ENCODE peak calls at places on chromosomes 12 and 14, in six cellular contexts. F, H, I, Y, L and Q are unnamed samples.

GRCh38 chr12:26368331-26368730 is 173.0 kb downstream of the SSPN start:
- DNase-seq in H (no peak), F (no peak), L (no peak), I (no peak), Y (no peak), Q (no peak)

GRCh38 chr12:103841690-103842584 is 903 bp upstream of the NT5DC3 start:
- DNase-seq in F (no peak), H (peak), L (no peak), Y (peak), I (peak), Q (no peak)

GRCh38 chr12:4246116-4246515 is 27.4 kb upstream of the CCND2 start:
- DNase-seq in I (no peak), Y (no peak), F (no peak), L (peak), H (no peak), Q (no peak)

GRCh38 chr14:100623961-100624360 is 36.7 kb upstream of the BEGAIN start:
- DNase-seq in H (no peak), I (no peak), Y (no peak), L (no peak), F (no peak), Q (no peak)

GRCh38 chr14:99664636-99665273 is 19.3 kb upstream of the CYP46A1 start:
- DNase-seq in Y (no peak), L (no peak), F (no peak), I (no peak), H (no peak), Q (no peak)

GRCh38 chr12:113990548-113991223 is 24.6 kb upstream of the RBM19 start:
- DNase-seq in H (no peak), I (no peak), Y (no peak), L (no peak), F (no peak), Q (peak)

GRCh38 chr14:59964251-59965007 is 44.5 kb downstream of the LRRC9 start:
- DNase-seq in L (no peak), Y (no peak), I (peak), H (no peak), F (no peak), Q (peak)

GRCh38 chr12:115155665-115156645 is 472.0 kb upstream of the TBX3 start:
- DNase-seq in I (peak), F (no peak), L (no peak), H (no peak), Y (peak), Q (peak)

GRCh38 chr14:104135121-104135903 is 3.1 kb upstream of the KIF26A start:
- DNase-seq in I (no peak), F (no peak), H (no peak), Y (no peak), L (peak), Q (peak)

GRCh38 chr12:100794441-100795192 is at the start of gene ANO4:
- DNase-seq in Y (no peak), L (peak), I (peak), H (no peak), F (no peak), Q (no peak)

GRCh38 chr12:74725154-74725553 is 187.5 kb downstream of the ATXN7L3B start:
- DNase-seq in Y (no peak), H (no peak), L (no peak), I (no peak), F (no peak), Q (peak)

GRCh38 chr14:91327201-91327600 is 82.7 kb upstream of the GPR68 start:
- DNase-seq in I (no peak), H (no peak), L (no peak), F (no peak), Y (no peak), Q (no peak)

GRCh38 chr14:35435177-35435576 is 30.6 kb upstream of the NFKBIA start:
- DNase-seq in I (no peak), L (no peak), Y (no peak), F (no peak), H (no peak), Q (no peak)

GRCh38 chr12:112847708-112848337 is 56.3 kb downstream of the RPH3A start:
- DNase-seq in I (no peak), L (peak), Y (no peak), H (no peak), F (no peak), Q (no peak)

GRCh38 chr12:92928431-92928961 is 599 bp downstream of the EEA1 start:
- DNase-seq in Y (no peak), L (no peak), F (peak), H (peak), I (peak), Q (peak)

GRCh38 chr12:78938341-78939084 is 73.9 kb downstream of the SYT1 start:
- DNase-seq in Y (no peak), I (no peak), L (no peak), F (no peak), H (no peak), Q (no peak)

GRCh38 chr14:28774764-28775738 is 8.5 kb downstream of the FOXG1 start:
- DNase-seq in I (no peak), Y (no peak), H (no peak), L (peak), F (no peak), Q (no peak)

GRCh38 chr14:64035143-64035542 is 182.3 kb downstream of the SYNE2 start:
- DNase-seq in L (no peak), I (peak), F (no peak), Y (peak), H (no peak), Q (peak)

GRCh38 chr12:4763549-4763948 is 43.3 kb downstream of the GALNT8 start:
- DNase-seq in L (peak), Y (no peak), H (no peak), I (no peak), F (no peak), Q (no peak)

GRCh38 chr12:6340745-6341438 is 984 bp downstream of the TNFRSF1A start:
- DNase-seq in L (no peak), I (no peak), Y (no peak), H (no peak), F (no peak), Q (no peak)

GRCh38 chr12:44015333-44015941 is 179.6 kb downstream of the TMEM117 start:
- DNase-seq in L (peak), I (peak), Y (peak), F (no peak), H (no peak), Q (peak)

GRCh38 chr12:42798811-42799438 is 209.4 kb upstream of the PRICKLE1 start:
- DNase-seq in Y (no peak), I (peak), F (no peak), L (no peak), H (no peak), Q (peak)

GRCh38 chr12:563250-563781 is 99.9 kb downstream of the NINJ2 start:
- DNase-seq in I (no peak), F (no peak), H (peak), Y (no peak), L (no peak), Q (no peak)

GRCh38 chr14:79587194-79587593 is 624.1 kb downstream of the DIO2 start:
- DNase-seq in H (no peak), F (no peak), Y (no peak), I (no peak), L (no peak), Q (peak)

GRCh38 chr14:37864861-37865718 is 269.7 kb downstream of the TTC6 start:
- DNase-seq in Y (peak), H (no peak), L (no peak), I (peak), F (no peak), Q (peak)

GRCh38 chr12:87687362-87687761 is 341.8 kb downstream of the C12orf50 start:
- DNase-seq in H (no peak), L (no peak), I (no peak), F (no peak), Y (no peak), Q (peak)

GRCh38 chr12:102917026-102917787 is at the start of gene PAH:
- DNase-seq in F (no peak), H (peak), I (no peak), L (peak), Y (no peak), Q (no peak)

GRCh38 chr12:11758838-11759509 is 109.5 kb downstream of the ETV6 start:
- DNase-seq in Y (no peak), L (peak), F (no peak), I (no peak), H (no peak), Q (peak)

GRCh38 chr12:22180699-22181098 is 134.7 kb downstream of the CMAS start:
- DNase-seq in Y (no peak), I (no peak), H (no peak), F (no peak), L (no peak), Q (no peak)

GRCh38 chr14:100567009-100567876 is 20.0 kb downstream of the BEGAIN start:
- DNase-seq in Y (no peak), H (no peak), L (peak), I (no peak), F (no peak), Q (no peak)

GRCh38 chr12:110279976-110280783 is 867 bp upstream of the ATP2A2 start:
- DNase-seq in I (peak), H (peak), F (peak), Y (no peak), L (peak), Q (peak)
- TF ChIP-seq CTCF in I (no peak), H (no peak), F (no peak), Y (no peak), L (no peak), Q (no peak)

GRCh38 chr12:32551058-32551457 is 128.0 kb upstream of the DNM1L start:
- DNase-seq in H (no peak), F (no peak), L (no peak), I (no peak), Y (no peak), Q (no peak)

GRCh38 chr12:32546272-32546671 is 132.8 kb upstream of the DNM1L start:
- DNase-seq in Y (no peak), F (no peak), I (no peak), H (no peak), L (no peak), Q (no peak)

GRCh38 chr12:32549675-32550079 is 129.4 kb upstream of the DNM1L start:
- DNase-seq in F (no peak), I (no peak), L (peak), Y (no peak), H (no peak), Q (no peak)

GRCh38 chr12:32545413-32545970 is 133.6 kb upstream of the DNM1L start:
- DNase-seq in L (no peak), I (no peak), H (no peak), Y (no peak), F (no peak), Q (no peak)

DNA sequence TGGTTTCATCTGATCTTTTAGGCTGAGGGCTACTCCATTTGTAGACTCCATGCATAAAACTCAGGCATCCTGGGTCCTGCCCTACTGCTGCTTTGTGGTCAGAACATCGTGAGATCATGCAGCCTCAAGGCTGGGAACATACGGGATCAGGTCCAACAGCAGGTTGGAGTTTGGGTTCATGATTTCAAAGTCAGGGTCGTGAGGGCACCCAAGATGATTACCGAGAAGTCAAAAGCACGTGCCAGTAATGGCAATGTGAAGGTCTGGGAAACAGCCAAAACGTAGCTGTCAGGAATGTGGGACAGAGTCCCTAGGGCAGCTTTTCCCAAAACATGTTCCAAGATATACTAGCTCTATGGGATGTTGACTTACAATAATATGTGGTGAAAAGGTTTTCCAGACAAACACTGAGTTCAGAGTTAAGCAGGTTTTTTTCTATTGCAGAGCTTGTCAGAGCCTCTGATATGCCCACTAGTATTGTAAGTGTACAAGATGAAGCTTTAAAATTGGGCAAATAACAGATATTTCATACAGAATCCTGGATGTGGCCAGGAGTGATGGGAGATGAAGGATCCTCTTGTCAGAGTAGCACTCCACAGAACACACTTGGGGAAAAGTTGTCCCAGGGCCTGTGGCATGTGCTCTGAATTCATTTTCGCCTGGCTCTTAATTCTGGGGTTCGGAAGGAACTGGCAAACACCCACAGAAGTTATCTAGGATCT is 130.2 kb upstream of the DNM1L start:
- DNase-seq in L (no peak), Y (peak), F (peak), H (no peak), I (peak), Q (peak)
- H3K4me3 ChIP-seq in L (no peak), Y (no peak), F (peak), H (no peak), I (no peak), Q (no peak)

GRCh38 chr12:129258781-129259318 is 405.6 kb downstream of the GLT1D1 start:
- DNase-seq in Y (no peak), L (no peak), F (no peak), H (no peak), I (no peak), Q (no peak)
- TF ChIP-seq CTCF in Y (no peak), L (no peak), F (no peak), H (no peak), I (no peak), Q (no peak)

DNA sequence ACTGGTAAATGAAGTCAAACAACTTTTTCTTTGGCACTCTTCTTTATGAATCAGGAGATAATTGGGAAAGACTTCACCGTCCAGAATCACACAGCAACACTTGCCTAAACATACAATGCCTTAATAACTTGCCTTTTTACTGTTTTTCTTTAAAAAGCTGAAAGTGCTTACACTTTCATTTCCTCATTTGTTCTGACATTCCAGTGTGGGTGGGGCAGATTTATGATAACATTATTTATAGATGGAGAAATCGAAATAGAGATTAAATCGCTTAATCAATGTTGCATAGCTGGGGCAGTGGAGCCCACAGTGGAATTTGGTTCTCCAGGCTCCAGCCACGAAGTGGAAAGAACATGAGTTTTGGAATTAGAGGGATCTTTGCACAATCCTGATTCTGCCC is 2.8 kb upstream of the FRS2 start:
- DNase-seq in L (no peak), Y (no peak), H (no peak), F (no peak), I (no peak), Q (no peak)
- H3K4me3 ChIP-seq in L (no peak), Y (no peak), H (no peak), F (no peak), I (no peak), Q (no peak)

GRCh38 chr12:94900496-94900895 is 103.0 kb downstream of the NDUFA12 start:
- DNase-seq in H (no peak), Y (no peak), L (no peak), F (no peak), I (no peak), Q (no peak)

GRCh38 chr12:94892544-94893267 is 110.8 kb downstream of the NDUFA12 start:
- DNase-seq in H (no peak), Y (no peak), L (no peak), F (no peak), I (no peak), Q (no peak)

DNA sequence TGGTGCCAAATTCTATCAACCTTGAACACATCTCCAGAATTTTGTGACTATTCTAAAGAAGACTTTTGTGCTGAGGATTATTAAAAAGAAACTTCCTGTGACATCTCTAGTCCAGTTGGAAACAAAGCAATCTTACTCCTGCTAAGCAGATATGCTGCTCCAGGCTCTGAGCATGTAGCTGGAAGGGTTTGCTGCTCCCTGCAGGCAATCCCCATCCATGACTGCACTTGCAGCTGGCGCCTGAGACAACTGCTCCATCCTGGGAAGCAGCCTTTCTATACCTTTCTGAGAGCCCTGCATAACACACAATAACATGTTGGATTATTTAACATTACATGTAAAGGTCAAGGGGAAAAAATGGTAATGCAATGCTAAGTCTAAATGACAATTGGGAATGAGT is 105.1 kb downstream of the NDUFA12 start:
- DNase-seq in L (no peak), I (no peak), F (no peak), Y (no peak), H (no peak), Q (peak)
- TF ChIP-seq CTCF in L (peak), I (peak), F (no peak), Y (peak), H (no peak), Q (peak)

GRCh38 chr12:124222368-124223245 is 72.3 kb upstream of the RFLNA start:
- DNase-seq in F (no peak), I (no peak), Y (no peak), H (no peak), L (no peak), Q (no peak)

GRCh38 chr12:124213606-124214347 is 81.1 kb upstream of the RFLNA start:
- DNase-seq in I (no peak), H (no peak), Y (peak), L (peak), F (no peak), Q (no peak)

GRCh38 chr12:124214574-124214973 is 80.3 kb upstream of the RFLNA start:
- DNase-seq in F (no peak), Y (no peak), H (no peak), L (no peak), I (no peak), Q (no peak)

GRCh38 chr12:124211753-124212152 is 83.1 kb upstream of the RFLNA start:
- DNase-seq in H (no peak), I (no peak), F (no peak), Y (no peak), L (no peak), Q (no peak)

GRCh38 chr12:124217508-124217981 is 77.3 kb upstream of the RFLNA start:
- DNase-seq in F (no peak), L (peak), H (no peak), Y (no peak), I (no peak), Q (no peak)
- H3K4me3 ChIP-seq in F (no peak), L (peak), H (no peak), Y (no peak), I (no peak), Q (no peak)

DNA sequence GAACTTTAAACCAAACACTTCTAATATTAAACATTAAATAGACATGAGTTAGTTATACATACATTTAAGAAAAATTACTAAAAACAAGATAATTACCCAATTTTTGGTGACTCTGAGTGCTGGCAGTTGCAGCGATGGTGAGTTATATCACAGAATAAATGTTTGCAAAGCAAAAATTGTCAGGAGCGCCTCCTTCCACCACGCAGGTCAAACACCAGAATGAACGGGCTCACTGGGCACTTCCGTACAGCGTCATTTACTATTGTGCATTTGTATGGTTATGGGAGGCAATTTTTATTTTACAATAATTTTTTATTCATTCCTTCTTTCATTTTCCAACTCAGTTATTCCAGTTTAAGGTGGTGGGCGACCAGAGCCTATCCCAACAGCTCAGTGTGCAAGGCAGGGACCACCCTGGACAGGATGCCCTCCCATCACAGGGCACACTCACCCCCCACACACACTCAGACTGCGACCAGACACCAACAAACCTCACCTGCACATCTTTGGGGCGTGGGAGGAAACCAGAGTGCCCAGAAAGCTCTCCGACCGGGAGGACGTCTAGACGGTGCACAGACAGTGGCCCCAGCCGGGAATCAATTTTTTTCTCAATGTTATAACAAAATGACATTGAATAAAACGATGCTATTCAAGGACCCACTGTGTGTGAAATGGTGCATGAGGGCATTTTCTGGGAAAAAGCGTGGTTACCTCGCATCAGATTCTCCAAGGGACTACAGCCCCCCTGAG is 67.2 kb downstream of the TESC start:
- DNase-seq in H (no peak), F (no peak), I (no peak), Y (no peak), L (no peak), Q (no peak)
- TF ChIP-seq CTCF in H (no peak), F (no peak), I (no peak), Y (no peak), L (no peak), Q (no peak)